ENCODE peak calls at places on chromosomes 1 and 21, in eight cellular contexts. R is Peyer's patch; B is left lung; I is SK-N-SH; U is MM.1S; K is A673; F is fibroblast of lung; N is naive thymus-derived CD4-positive, alpha-beta T cell. Z is an unnamed sample. For H3K4me1, the result is how much of the 10 kb centered on the place peaks cover.

GRCh38 chr1:21749859-21750468 is 33.0 kb downstream of the USP48 start:
- DNase-seq in B (no peak), K (no peak), I (no peak), U (no peak), N (no peak), F (no peak), R (no peak), Z (no peak)

GRCh38 chr1:18630511-18631495 is at the start of gene PAX7:
- DNase-seq in U (no peak), R (no peak), N (no peak), F (no peak), B (no peak), I (peak), K (peak), Z (no peak)

GRCh38 chr1:8047686-8048522 is 21.8 kb upstream of the ERRFI1 start:
- DNase-seq in U (no peak), K (peak), I (peak), N (no peak), F (peak), R (no peak), B (no peak), Z (peak)

GRCh38 chr1:85597709-85598108 is 17.1 kb downstream of the CCN1 start:
- DNase-seq in B (no peak), F (no peak), I (no peak), R (no peak), K (no peak), N (no peak), U (no peak), Z (no peak)

GRCh38 chr1:21659924-21660326 is 9.2 kb downstream of the RAP1GAP start:
- DNase-seq in N (no peak), U (no peak), B (no peak), R (no peak), I (no peak), K (no peak), F (no peak), Z (no peak)

GRCh38 chr1:31573261-31573660 is 3.1 kb upstream of the TINAGL1 start:
- DNase-seq in N (no peak), R (peak), U (no peak), K (no peak), F (no peak), B (no peak), I (no peak), Z (no peak)

GRCh38 chr21:25506887-25507286 is 100.4 kb downstream of the MRPL39 start:
- DNase-seq in R (no peak), B (no peak), I (no peak), K (no peak), F (peak), N (no peak), U (no peak), Z (no peak)

GRCh38 chr1:89794406-89794805 is 26.4 kb upstream of the LRRC8D start:
- DNase-seq in B (no peak), I (no peak), U (no peak), N (no peak), F (no peak), K (no peak), R (no peak), Z (no peak)

GRCh38 chr1:150165622-150166612 is 16.2 kb downstream of the PLEKHO1 start:
- DNase-seq in U (peak), K (peak), F (peak), R (no peak), N (peak), B (no peak), I (peak), Z (peak)

GRCh38 chr1:43576521-43576920 is 45.8 kb downstream of the PTPRF start:
- DNase-seq in I (no peak), K (no peak), U (no peak), N (no peak), B (no peak), R (no peak), F (no peak), Z (no peak)

GRCh38 chr21:31117046-31117916 is 79.0 kb upstream of the KRTAP19-8 start:
- DNase-seq in U (no peak), I (no peak), N (no peak), B (no peak), R (no peak), K (peak), F (peak), Z (no peak)

GRCh38 chr1:107464827-107465226 is 324.0 kb downstream of the NTNG1 start:
- DNase-seq in I (no peak), K (peak), N (no peak), U (no peak), R (no peak), F (no peak), B (no peak), Z (no peak)

GRCh38 chr21:45887121-45887611 is 94.4 kb upstream of the COL6A1 start:
- DNase-seq in B (peak), F (peak), K (no peak), N (no peak), R (no peak), U (no peak), I (peak), Z (peak)

GRCh38 chr1:21123287-21123961 is 53.3 kb downstream of the EIF4G3 start:
- DNase-seq in K (no peak), N (no peak), I (no peak), B (no peak), R (no peak), F (no peak), U (no peak), Z (no peak)

GRCh38 chr1:36304521-36304920 is 1.6 kb upstream of the SH3D21 start:
- DNase-seq in B (no peak), U (no peak), I (no peak), N (no peak), F (no peak), K (no peak), R (no peak), Z (no peak)

GRCh38 chr1:200890818-200891773 is 3.6 kb upstream of the INAVA start:
- DNase-seq in B (peak), F (peak), U (peak), R (peak), K (peak), I (peak), N (peak), Z (peak)

GRCh38 chr1:1253972-1254666 is 7.6 kb upstream of the C1QTNF12 start:
- DNase-seq in K (no peak), B (no peak), U (no peak), R (no peak), F (no peak), I (no peak), N (no peak), Z (no peak)

GRCh38 chr1:204340137-204340536 is 19.6 kb downstream of the PLEKHA6 start:
- DNase-seq in F (no peak), U (no peak), B (no peak), R (peak), K (peak), N (no peak), I (no peak), Z (no peak)

GRCh38 chr1:68431076-68431475 is 18.7 kb downstream of the RPE65 start:
- DNase-seq in B (no peak), U (no peak), R (no peak), N (no peak), I (no peak), K (no peak), F (no peak), Z (no peak)

GRCh38 chr1:35505911-35506798 is 51.0 kb downstream of the KIAA0319L start:
- DNase-seq in B (no peak), U (peak), I (peak), K (peak), R (no peak), F (peak), N (peak), Z (peak)

GRCh38 chr1:14924455-14925325 is 228.9 kb upstream of the TMEM51 start:
- DNase-seq in R (peak), F (peak), N (peak), K (peak), B (peak), U (peak), I (peak), Z (no peak)

GRCh38 chr1:97139512-97139911 is 417.9 kb downstream of the PTBP2 start:
- DNase-seq in R (no peak), U (no peak), I (no peak), N (no peak), F (no peak), K (no peak), B (no peak), Z (no peak)

GRCh38 chr1:167472729-167473529 is 45.4 kb downstream of the CD247 start:
- DNase-seq in U (no peak), B (no peak), F (no peak), N (no peak), I (no peak), R (no peak), K (no peak), Z (peak)

DNA sequence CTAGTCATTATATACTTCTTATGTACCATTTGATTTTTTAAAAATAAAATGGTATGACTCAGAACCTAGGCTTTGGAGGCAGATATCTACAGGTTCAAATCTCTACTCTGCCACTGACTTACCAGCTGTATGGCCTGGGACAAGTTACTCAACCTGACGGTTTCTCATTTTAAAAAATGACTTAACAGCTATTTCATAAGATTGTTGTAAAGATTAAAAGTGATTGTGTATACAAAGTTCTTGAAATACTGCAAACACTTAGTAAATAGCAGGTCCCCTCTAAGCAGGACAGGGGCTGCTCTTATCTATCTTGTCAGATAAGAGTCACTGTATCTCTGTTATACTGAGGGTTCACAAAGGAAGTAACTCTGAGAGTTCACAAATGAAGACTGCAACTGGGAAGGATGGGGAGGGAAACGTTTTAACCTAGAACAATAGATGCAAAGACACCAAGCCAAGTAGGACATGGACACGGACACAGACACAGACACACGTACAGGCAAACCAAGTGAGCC is 2.6 kb downstream of the BCAR3 start:
- DNase-seq in R (no peak), F (no peak), U (no peak), B (no peak), N (no peak), K (no peak), I (no peak), Z (no peak)
- H3K4me3 ChIP-seq in R (no peak), F (peak), U (no peak), B (no peak), N (no peak), K (no peak), I (peak), Z (no peak)

GRCh38 chr1:5979536-5980313 is 12.5 kb downstream of the NPHP4 start:
- DNase-seq in B (peak), K (no peak), N (no peak), I (no peak), U (no peak), F (no peak), R (peak), Z (no peak)

GRCh38 chr1:5977494-5978444 is 14.5 kb downstream of the NPHP4 start:
- DNase-seq in K (no peak), B (peak), U (no peak), F (peak), I (no peak), N (no peak), R (peak), Z (no peak)

GRCh38 chr1:5980314-5981008 is 11.8 kb downstream of the NPHP4 start:
- DNase-seq in U (no peak), R (peak), N (no peak), B (peak), I (peak), K (peak), F (peak), Z (peak)

GRCh38 chr1:5976726-5977493 is 15.3 kb downstream of the NPHP4 start:
- DNase-seq in N (no peak), K (no peak), F (no peak), U (no peak), B (peak), I (no peak), R (peak), Z (no peak)

GRCh38 chr1:5978452-5978851 is 13.8 kb downstream of the NPHP4 start:
- DNase-seq in K (no peak), B (peak), R (peak), F (no peak), N (no peak), I (no peak), U (no peak), Z (no peak)
- H3K4me1 ChIP-seq in K (under half), B (under half), R (under half), F (under half), N (under half), I (under half), U (under half), Z (under half)

GRCh38 chr1:212283741-212284140 is 1.5 kb upstream of the PPP2R5A start:
- DNase-seq in U (no peak), I (no peak), F (no peak), N (peak), R (no peak), K (no peak), B (no peak), Z (no peak)
- H3K4me3 ChIP-seq in U (no peak), I (no peak), F (no peak), N (peak), R (peak), K (peak), B (peak), Z (no peak)

DNA sequence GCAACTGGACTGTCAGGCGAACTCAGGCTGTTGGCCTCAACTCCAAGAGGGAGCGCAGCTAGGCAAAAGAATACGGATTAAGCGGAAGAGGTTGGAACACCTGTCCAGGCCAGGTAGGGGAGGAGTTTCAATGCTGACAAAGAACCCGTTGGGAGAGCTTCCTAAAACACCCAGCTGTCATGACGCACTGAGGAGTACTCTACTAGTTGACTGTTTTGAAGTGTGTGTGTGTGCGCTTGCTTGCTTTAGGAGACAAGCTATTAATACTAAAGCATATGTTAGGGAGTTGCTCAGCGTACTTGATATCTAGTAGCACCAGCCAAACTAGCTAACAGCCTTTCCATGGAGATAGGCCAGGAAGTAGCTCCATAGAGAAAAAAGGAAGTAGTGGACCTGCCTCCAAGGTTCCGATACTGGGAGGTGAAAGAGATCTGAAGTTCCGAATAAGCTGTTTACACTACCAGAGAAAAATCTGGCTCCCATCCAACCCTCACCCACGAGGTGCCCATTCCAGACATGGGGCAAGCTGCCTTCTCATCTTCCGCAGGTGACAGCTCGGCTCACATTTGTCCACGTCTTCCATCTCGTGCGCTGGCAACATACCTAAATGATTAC is 974 bp upstream of the FNBP1L start:
- DNase-seq in B (no peak), I (no peak), K (peak), U (no peak), R (peak), N (peak), F (no peak), Z (no peak)
- H3K4me1 ChIP-seq in B (under half), I (under half), K (under half), U (under half), R (under half), N (under half), F (under half), Z (under half)